ENCODE peak calls at places on chromosomes 6 and 20, in seven cellular contexts. T, Z, G, A, N, V and F are unnamed samples.

GRCh38 chr6:149501201-149501600 is 16.4 kb upstream of the ZC3H12D start:
- DNase-seq in Z (no peak), N (no peak), A (no peak), T (no peak), G (no peak), V (no peak), F (no peak)

GRCh38 chr6:34462561-34462971 is 3.3 kb upstream of the PACSIN1 start:
- DNase-seq in V (peak), N (peak), T (peak), A (no peak), G (no peak), Z (no peak), F (no peak)

GRCh38 chr20:10060223-10060622 is 25.4 kb downstream of the ANKEF1 start:
- DNase-seq in V (peak), Z (no peak), G (no peak), T (no peak), A (no peak), N (no peak), F (no peak)

GRCh38 chr6:169190144-169190584 is 63.5 kb downstream of the THBS2 start:
- DNase-seq in V (peak), Z (no peak), N (no peak), A (no peak), G (no peak), T (no peak), F (peak)

GRCh38 chr6:74050921-74051320 is 354.9 kb downstream of the CD109 start:
- DNase-seq in N (peak), Z (no peak), G (no peak), V (no peak), T (no peak), A (no peak), F (no peak)

GRCh38 chr20:47749367-47749766 is 35.9 kb downstream of the SULF2 start:
- DNase-seq in N (no peak), G (no peak), V (no peak), Z (no peak), A (no peak), T (no peak), F (no peak)

GRCh38 chr6:32685603-32686002 is 19.1 kb upstream of the HLA-DQB1 start:
- DNase-seq in A (no peak), G (no peak), Z (no peak), V (peak), T (no peak), N (no peak), F (no peak)

GRCh38 chr6:100455230-100456124 is 9.2 kb downstream of the SIM1 start:
- DNase-seq in G (no peak), T (peak), A (no peak), Z (no peak), N (peak), V (no peak), F (no peak)

GRCh38 chr6:33974030-33974429 is 170.2 kb upstream of the MLN start:
- DNase-seq in Z (no peak), N (no peak), A (no peak), G (no peak), V (no peak), T (no peak), F (no peak)

GRCh38 chr6:154569136-154569862 is 58.8 kb upstream of the CNKSR3 start:
- DNase-seq in V (no peak), Z (no peak), A (no peak), T (no peak), N (no peak), G (no peak), F (no peak)

GRCh38 chr6:14638932-14639875 is 521.6 kb downstream of the CD83 start:
- DNase-seq in T (no peak), N (peak), V (peak), A (no peak), G (no peak), Z (no peak), F (no peak)

GRCh38 chr6:111543913-111544435 is 61.0 kb upstream of the REV3L start:
- DNase-seq in V (no peak), G (no peak), Z (no peak), T (no peak), N (no peak), A (no peak), F (no peak)

GRCh38 chr20:32635764-32636163 is 38.0 kb downstream of the C20orf203 start:
- DNase-seq in N (no peak), G (no peak), Z (no peak), A (no peak), V (peak), T (no peak), F (no peak)

GRCh38 chr6:85449818-85450577 is at the start of gene NT5E:
- DNase-seq in T (peak), Z (peak), N (peak), G (peak), V (peak), A (peak), F (no peak)

GRCh38 chr20:19889011-19889953 is 127.9 kb upstream of the NAA20 start:
- DNase-seq in G (no peak), V (peak), T (no peak), Z (no peak), A (no peak), N (no peak), F (peak)

GRCh38 chr6:125370343-125370742 is 68.6 kb upstream of the HDDC2 start:
- DNase-seq in N (no peak), Z (no peak), G (no peak), A (no peak), T (no peak), V (no peak), F (no peak)

GRCh38 chr6:158416841-158417759 is 104.8 kb downstream of the TULP4 start:
- DNase-seq in V (no peak), N (no peak), T (no peak), Z (no peak), A (no peak), G (no peak), F (no peak)

GRCh38 chr20:36154696-36155628 is at the start of gene EPB41L1:
- DNase-seq in A (no peak), G (no peak), T (no peak), V (no peak), Z (no peak), N (no peak), F (no peak)

GRCh38 chr6:17015144-17015543 is 86.7 kb upstream of the STMND1 start:
- DNase-seq in N (no peak), Z (no peak), V (peak), T (no peak), G (no peak), A (no peak), F (no peak)

GRCh38 chr6:39362487-39362865 is 40.0 kb upstream of the KCNK16 start:
- DNase-seq in V (peak), A (no peak), T (no peak), G (no peak), N (no peak), Z (no peak), F (no peak)

GRCh38 chr6:3523288-3523670 is 66.4 kb upstream of the SLC22A23 start:
- DNase-seq in V (no peak), Z (no peak), A (no peak), T (no peak), N (no peak), G (no peak), F (no peak)

GRCh38 chr6:57242505-57242904 is 20.4 kb upstream of the RAB23 start:
- DNase-seq in N (no peak), V (no peak), G (no peak), Z (no peak), T (no peak), A (no peak), F (peak)